ENCODE peak calls at places on chromosomes 3 and 15, in four cellular contexts. V is T-helper 9 cell, W is sigmoid colon, S is fibroblast of mammary gland. K is an unnamed sample.

GRCh38 chr3:127735767-127736693 is 63.3 kb downstream of the ABTB1 start:
- DNase-seq in V (no peak), W (peak; percentile 74), S (peak; percentile 88), K (peak; percentile 70)

GRCh38 chr15:39172380-39173281 is 408.2 kb upstream of the THBS1 start:
- DNase-seq in V (no peak), W (peak; percentile 77), S (peak; percentile 24), K (peak; percentile 51)

GRCh38 chr15:38070778-38071177 is 136.3 kb downstream of the TMCO5A start:
- DNase-seq in V (no peak), W (no peak), S (peak; percentile 35), K (no peak)

GRCh38 chr3:16839271-16840110 is 45.3 kb upstream of the PLCL2 start:
- DNase-seq in V (no peak), W (no peak), S (no peak), K (peak; percentile 36)

GRCh38 chr3:47003461-47004368 is 24.2 kb downstream of the NBEAL2 start:
- DNase-seq in V (no peak), W (peak; percentile 61), S (no peak), K (no peak)

GRCh38 chr3:162196964-162197363 is 700.4 kb downstream of the OTOL1 start:
- DNase-seq in V (no peak), W (no peak), S (no peak), K (no peak)

GRCh38 chr3:53185761-53186465 is 24.9 kb downstream of the PRKCD start:
- DNase-seq in V (no peak), W (no peak), S (no peak), K (no peak)

GRCh38 chr3:190339130-190339529 is 16.9 kb upstream of the CLDN1 start:
- DNase-seq in V (no peak), W (no peak), S (peak; percentile 67), K (peak; percentile 88)

GRCh38 chr3:124786491-124787241 is 56.4 kb downstream of the UMPS start:
- DNase-seq in V (no peak), W (no peak), S (peak; percentile 69), K (peak; percentile 65)

GRCh38 chr3:100590114-100590839 is 19.1 kb upstream of the ADGRG7 start:
- DNase-seq in V (peak; percentile 40), W (peak; percentile 77), S (peak; percentile 84), K (peak; percentile 57)

GRCh38 chr3:178482981-178483380 is 53.3 kb upstream of the KCNMB2 start:
- DNase-seq in V (no peak), W (no peak), S (no peak), K (peak; percentile 21)

GRCh38 chr3:25021816-25022215 is 406.2 kb upstream of the RARB start:
- DNase-seq in V (no peak), W (no peak), S (peak; percentile 64), K (no peak)

GRCh38 chr3:120147072-120147871 is 53.0 kb upstream of the GSK3B start:
- DNase-seq in V (peak; percentile 23), W (no peak), S (no peak), K (no peak)

GRCh38 chr3:101567528-101568317 is 6.1 kb downstream of the TRMT10C start:
- DNase-seq in V (no peak), W (no peak), S (peak; percentile 6), K (no peak)

GRCh38 chr3:13042127-13042931 is 30.9 kb downstream of the IQSEC1 start:
- DNase-seq in V (no peak), W (no peak), S (no peak), K (no peak)

GRCh38 chr15:98001663-98002194 is 41.2 kb downstream of the ARRDC4 start:
- DNase-seq in V (no peak), W (no peak), S (no peak), K (no peak)

GRCh38 chr3:52558436-52558835 is 22.0 kb downstream of the UQCC5 start:
- DNase-seq in V (no peak), W (no peak), S (no peak), K (no peak)

GRCh38 chr3:160184655-160185054 is 40.6 kb upstream of the C3orf80 start:
- DNase-seq in V (no peak), W (no peak), S (peak; percentile 72), K (no peak)

GRCh38 chr3:149534671-149535394 is 60.3 kb downstream of the TM4SF4 start:
- DNase-seq in V (no peak), W (peak; percentile 75), S (peak; percentile 68), K (peak; percentile 55)

GRCh38 chr15:77535845-77536244 is 96.9 kb downstream of the LINGO1 start:
- DNase-seq in V (no peak), W (peak; percentile 19), S (no peak), K (no peak)

GRCh38 chr3:177760803-177761202 is 563.5 kb upstream of the TBL1XR1 start:
- DNase-seq in V (no peak), W (no peak), S (no peak), K (no peak)

GRCh38 chr3:71893120-71893519 is 108.2 kb upstream of the PROK2 start:
- DNase-seq in V (no peak), W (no peak), S (no peak), K (no peak)

GRCh38 chr3:196518999-196519737 is 4.0 kb upstream of the SMCO1 start:
- DNase-seq in V (peak; percentile 54), W (peak; percentile 82), S (peak; percentile 84), K (peak; percentile 76)

GRCh38 chr15:39202641-39203040 is 378.2 kb upstream of the THBS1 start:
- DNase-seq in V (no peak), W (no peak), S (peak; percentile 49), K (no peak)

GRCh38 chr3:30333903-30334302 is 272.5 kb upstream of the TGFBR2 start:
- DNase-seq in V (no peak), W (no peak), S (peak; percentile 46), K (no peak)

GRCh38 chr15:25728816-25729215 is 134.3 kb downstream of the ATP10A start:
- DNase-seq in V (no peak), W (peak; percentile 29), S (no peak), K (no peak)

GRCh38 chr3:72625616-72626337 is 222.5 kb downstream of the SHQ1 start:
- DNase-seq in V (no peak), W (no peak), S (peak; percentile 99), K (peak; percentile 23)

GRCh38 chr3:36959821-36960220 is 15.0 kb upstream of the TRANK1 start:
- DNase-seq in V (no peak), W (no peak), S (no peak), K (no peak)

GRCh38 chr15:99384992-99385669 is 133.8 kb downstream of the LRRC28 start:
- DNase-seq in V (no peak), W (no peak), S (peak; percentile 50), K (no peak)